ENCODE peak calls at places on chromosomes 1 and 21, in five cellular contexts. W, D, F, H and O are unnamed samples.

GRCh38 chr1:153509729-153510354 is 25.9 kb downstream of the S100A6 start:
- DNase-seq in F (peak), W (no peak), H (peak), D (no peak), O (peak)

GRCh38 chr1:93976291-93976690 is 67.1 kb upstream of the GCLM start:
- DNase-seq in H (no peak), D (no peak), W (no peak), F (no peak), O (peak)

GRCh38 chr1:6965062-6965913 is 180.0 kb downstream of the CAMTA1 start:
- DNase-seq in H (no peak), D (no peak), W (no peak), F (no peak), O (no peak)

GRCh38 chr1:208105756-208106155 is 138.4 kb downstream of the PLXNA2 start:
- DNase-seq in W (no peak), F (no peak), D (no peak), H (no peak), O (no peak)

GRCh38 chr1:248822148-248823032 is 3.3 kb downstream of the SH3BP5L start:
- DNase-seq in W (no peak), D (no peak), F (no peak), H (no peak), O (no peak)

GRCh38 chr1:230031131-230031530 is 35.9 kb upstream of the GALNT2 start:
- DNase-seq in H (peak), W (no peak), F (no peak), D (no peak), O (peak)

GRCh38 chr1:207397525-207397926 is 56.6 kb upstream of the CR2 start:
- DNase-seq in F (peak), H (no peak), D (no peak), W (no peak), O (peak)

GRCh38 chr1:209227941-209228340 is 355.6 kb upstream of the CAMK1G start:
- DNase-seq in D (no peak), F (no peak), W (no peak), H (no peak), O (no peak)

GRCh38 chr21:36835383-36835795 is 131.1 kb downstream of the HLCS start:
- DNase-seq in H (no peak), D (no peak), W (no peak), F (no peak), O (no peak)

GRCh38 chr1:150322310-150322709 is 977 bp downstream of the PRPF3 start:
- DNase-seq in D (no peak), H (peak), F (no peak), W (no peak), O (peak)

GRCh38 chr21:36164427-36164784 is 7.8 kb downstream of the DOP1B start:
- DNase-seq in W (no peak), D (no peak), F (no peak), H (no peak), O (no peak)

GRCh38 chr1:3625151-3625907 is 514 bp downstream of the TPRG1L start:
- DNase-seq in D (no peak), W (no peak), H (peak), F (no peak), O (peak)

GRCh38 chr1:76901158-76901767 is 34.0 kb downstream of the ST6GALNAC5 start:
- DNase-seq in D (peak), W (peak), H (peak), F (peak), O (peak)

GRCh38 chr1:15849775-15850449 is 2.4 kb downstream of the SPEN start:
- DNase-seq in D (no peak), W (peak), F (peak), H (peak), O (peak)

GRCh38 chr1:234862944-234863515 is 253.1 kb upstream of the IRF2BP2 start:
- DNase-seq in F (no peak), W (no peak), H (no peak), D (no peak), O (no peak)

GRCh38 chr1:240693844-240694243 is 81.9 kb upstream of the GREM2 start:
- DNase-seq in W (no peak), H (no peak), F (no peak), D (no peak), O (no peak)

GRCh38 chr1:232218955-232219865 is 410.7 kb downstream of the SIPA1L2 start:
- DNase-seq in F (no peak), H (no peak), D (no peak), W (no peak), O (no peak)

GRCh38 chr1:151619489-151620093 is 7.7 kb downstream of the SNX27 start:
- DNase-seq in D (no peak), W (no peak), H (peak), F (no peak), O (no peak)

GRCh38 chr1:43446881-43447835 is 6.6 kb downstream of the HYI start:
- DNase-seq in W (no peak), F (peak), D (no peak), H (no peak), O (no peak)

DNA sequence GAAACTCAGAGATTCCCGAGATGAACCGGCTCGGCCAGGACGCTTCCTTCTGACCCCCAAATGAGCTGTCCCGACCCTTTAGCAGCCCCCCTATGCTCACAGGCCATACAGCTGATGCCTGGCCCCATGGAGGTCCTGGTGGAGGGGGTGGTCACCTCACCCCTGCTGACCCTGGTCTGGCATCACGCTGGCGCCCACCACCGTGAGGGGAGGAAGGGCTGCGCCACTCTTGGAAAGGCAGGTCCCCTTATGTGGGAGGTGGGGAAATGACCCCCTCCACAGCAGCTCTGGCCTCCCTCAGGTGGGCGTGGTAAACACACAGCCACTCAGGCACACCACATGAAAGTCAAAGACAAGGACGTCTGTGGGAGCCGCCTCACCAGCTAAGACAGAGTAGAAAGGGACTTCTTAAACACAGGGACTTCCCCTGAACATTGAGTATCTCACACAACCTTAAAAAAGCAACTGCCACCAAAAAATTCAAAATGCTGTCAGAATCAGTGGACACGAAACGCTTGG is 7.0 kb downstream of the GPR157 start:
- DNase-seq in W (no peak), F (no peak), H (no peak), D (no peak), O (no peak)
- H3K14ac ChIP-seq in W (no peak), F (no peak), H (no peak), D (no peak), O (no peak)

GRCh38 chr1:205373022-205373421 is 16.3 kb upstream of the KLHDC8A start:
- DNase-seq in F (no peak), H (no peak), D (no peak), W (no peak), O (no peak)
- H2AFZ ChIP-seq in F (no peak), H (no peak), D (peak), W (no peak), O (no peak)

GRCh38 chr1:24872446-24872845 is 57.6 kb downstream of the RUNX3 start:
- DNase-seq in W (no peak), F (no peak), D (no peak), H (no peak), O (no peak)

GRCh38 chr1:24874056-24874455 is 56.0 kb downstream of the RUNX3 start:
- DNase-seq in H (no peak), F (no peak), W (no peak), D (no peak), O (peak)

GRCh38 chr1:24874611-24875225 is 55.4 kb downstream of the RUNX3 start:
- DNase-seq in W (no peak), F (no peak), H (no peak), D (no peak), O (no peak)

GRCh38 chr1:24871306-24871901 is 58.7 kb downstream of the RUNX3 start:
- DNase-seq in D (no peak), H (no peak), W (no peak), F (no peak), O (no peak)

DNA sequence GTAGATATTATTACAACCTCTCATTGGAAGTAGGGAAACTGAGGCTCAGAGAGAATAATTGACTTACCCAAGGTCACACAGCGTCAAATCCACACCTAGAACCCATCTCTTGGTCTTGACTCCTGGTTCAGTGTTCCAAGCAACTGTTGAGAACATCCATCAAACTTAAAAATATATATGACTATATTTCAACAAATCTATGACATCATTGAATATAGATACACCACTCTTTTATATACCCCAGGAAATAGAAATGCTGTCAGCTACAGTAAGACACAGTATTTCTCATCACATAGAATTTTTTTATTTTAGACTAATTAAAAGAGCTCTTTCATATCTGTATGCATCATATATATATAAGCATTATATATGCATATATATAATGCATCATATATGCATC is 56.9 kb downstream of the RUNX3 start:
- DNase-seq in W (no peak), H (no peak), D (no peak), F (no peak), O (no peak)
- H2BK12ac ChIP-seq in W (no peak), H (no peak), D (no peak), F (no peak), O (no peak)

GRCh38 chr1:183987593-183988318 is 49.8 kb downstream of the COLGALT2 start:
- DNase-seq in H (no peak), F (no peak), W (no peak), D (no peak), O (no peak)
- H3K14ac ChIP-seq in H (no peak), F (no peak), W (no peak), D (no peak), O (no peak)